ENCODE peak calls at places on chromosome 5, in five cellular contexts. One of them, this sample, is unnamed.

GRCh38 chr5:43967165-43967564 is 364.2 kb downstream of the NNT start:
- DNase-seq in endothelial cell of umbilical vein: no peak
- DNase-seq in NCI-H1417: no peak
- DNase-seq in stimulated activated CD4-positive, alpha-beta T cell treated with anti-CD3 and anti-CD28 coated beads, Interleukin-12 subunit alpha, Interleukin-12 subunit beta, amount 100 ng/mL, for 4 hours: no peak
- DNase-seq in HT-29: no peak
- DNase-seq in this sample: no peak

GRCh38 chr5:100584889-100585288 is 49.7 kb downstream of the FAM174A start:
- DNase-seq in stimulated activated CD4-positive, alpha-beta T cell treated with anti-CD3 and anti-CD28 coated beads, Interleukin-12 subunit alpha, Interleukin-12 subunit beta, amount 100 ng/mL, for 4 hours: no peak
- DNase-seq in NCI-H1417: no peak
- DNase-seq in HT-29: no peak
- DNase-seq in endothelial cell of umbilical vein: no peak
- DNase-seq in this sample: no peak

GRCh38 chr5:1504617-1505016 is 19.1 kb downstream of the LPCAT1 start:
- DNase-seq in NCI-H1417: no peak
- DNase-seq in endothelial cell of umbilical vein: no peak
- DNase-seq in HT-29: no peak
- DNase-seq in stimulated activated CD4-positive, alpha-beta T cell treated with anti-CD3 and anti-CD28 coated beads, Interleukin-12 subunit alpha, Interleukin-12 subunit beta, amount 100 ng/mL, for 4 hours: no peak
- DNase-seq in this sample: no peak

GRCh38 chr5:78691073-78691960 is 42.7 kb upstream of the LHFPL2 start:
- DNase-seq in HT-29: no peak
- DNase-seq in NCI-H1417: peak
- DNase-seq in endothelial cell of umbilical vein: no peak
- DNase-seq in stimulated activated CD4-positive, alpha-beta T cell treated with anti-CD3 and anti-CD28 coated beads, Interleukin-12 subunit alpha, Interleukin-12 subunit beta, amount 100 ng/mL, for 4 hours: no peak
- DNase-seq in this sample: no peak

GRCh38 chr5:172641359-172642045 is 439 bp downstream of the NEURL1B start:
- DNase-seq in endothelial cell of umbilical vein: no peak
- DNase-seq in HT-29: no peak
- DNase-seq in stimulated activated CD4-positive, alpha-beta T cell treated with anti-CD3 and anti-CD28 coated beads, Interleukin-12 subunit alpha, Interleukin-12 subunit beta, amount 100 ng/mL, for 4 hours: no peak
- DNase-seq in NCI-H1417: peak
- DNase-seq in this sample: no peak

GRCh38 chr5:57219386-57219785 is 45.5 kb downstream of the GPBP1 start:
- DNase-seq in endothelial cell of umbilical vein: peak
- DNase-seq in NCI-H1417: no peak
- DNase-seq in stimulated activated CD4-positive, alpha-beta T cell treated with anti-CD3 and anti-CD28 coated beads, Interleukin-12 subunit alpha, Interleukin-12 subunit beta, amount 100 ng/mL, for 4 hours: no peak
- DNase-seq in HT-29: no peak
- DNase-seq in this sample: peak

GRCh38 chr5:109681763-109682162 is 8.0 kb upstream of the MAN2A1 start:
- DNase-seq in stimulated activated CD4-positive, alpha-beta T cell treated with anti-CD3 and anti-CD28 coated beads, Interleukin-12 subunit alpha, Interleukin-12 subunit beta, amount 100 ng/mL, for 4 hours: no peak
- DNase-seq in HT-29: no peak
- DNase-seq in endothelial cell of umbilical vein: no peak
- DNase-seq in NCI-H1417: no peak
- DNase-seq in this sample: no peak

GRCh38 chr5:167736992-167737391 is 554.5 kb upstream of the WWC1 start:
- DNase-seq in stimulated activated CD4-positive, alpha-beta T cell treated with anti-CD3 and anti-CD28 coated beads, Interleukin-12 subunit alpha, Interleukin-12 subunit beta, amount 100 ng/mL, for 4 hours: no peak
- DNase-seq in NCI-H1417: no peak
- DNase-seq in endothelial cell of umbilical vein: no peak
- DNase-seq in HT-29: no peak
- DNase-seq in this sample: no peak

GRCh38 chr5:85648495-85648894 is 969.2 kb upstream of the COX7C start:
- DNase-seq in HT-29: no peak
- DNase-seq in NCI-H1417: no peak
- DNase-seq in stimulated activated CD4-positive, alpha-beta T cell treated with anti-CD3 and anti-CD28 coated beads, Interleukin-12 subunit alpha, Interleukin-12 subunit beta, amount 100 ng/mL, for 4 hours: no peak
- DNase-seq in endothelial cell of umbilical vein: no peak
- DNase-seq in this sample: no peak

GRCh38 chr5:163790497-163790896 is 285.1 kb downstream of the MAT2B start:
- DNase-seq in HT-29: no peak
- DNase-seq in NCI-H1417: no peak
- DNase-seq in stimulated activated CD4-positive, alpha-beta T cell treated with anti-CD3 and anti-CD28 coated beads, Interleukin-12 subunit alpha, Interleukin-12 subunit beta, amount 100 ng/mL, for 4 hours: no peak
- DNase-seq in endothelial cell of umbilical vein: no peak
- DNase-seq in this sample: no peak

GRCh38 chr5:180350711-180351110 is 2.4 kb downstream of the GFPT2 start:
- DNase-seq in endothelial cell of umbilical vein: no peak
- DNase-seq in HT-29: no peak
- DNase-seq in stimulated activated CD4-positive, alpha-beta T cell treated with anti-CD3 and anti-CD28 coated beads, Interleukin-12 subunit alpha, Interleukin-12 subunit beta, amount 100 ng/mL, for 4 hours: no peak
- DNase-seq in NCI-H1417: no peak
- DNase-seq in this sample: no peak

GRCh38 chr5:177234761-177235315 is 68.7 kb downstream of the RAB24 start:
- DNase-seq in NCI-H1417: no peak
- DNase-seq in HT-29: no peak
- DNase-seq in endothelial cell of umbilical vein: no peak
- DNase-seq in stimulated activated CD4-positive, alpha-beta T cell treated with anti-CD3 and anti-CD28 coated beads, Interleukin-12 subunit alpha, Interleukin-12 subunit beta, amount 100 ng/mL, for 4 hours: no peak
- DNase-seq in this sample: no peak

GRCh38 chr5:18321516-18321915 is 687.3 kb downstream of the TAF11L14 start:
- DNase-seq in NCI-H1417: no peak
- DNase-seq in endothelial cell of umbilical vein: no peak
- DNase-seq in stimulated activated CD4-positive, alpha-beta T cell treated with anti-CD3 and anti-CD28 coated beads, Interleukin-12 subunit alpha, Interleukin-12 subunit beta, amount 100 ng/mL, for 4 hours: no peak
- DNase-seq in HT-29: no peak
- DNase-seq in this sample: no peak

GRCh38 chr5:143386725-143387124 is 16.8 kb downstream of the NR3C1 start:
- DNase-seq in NCI-H1417: no peak
- DNase-seq in stimulated activated CD4-positive, alpha-beta T cell treated with anti-CD3 and anti-CD28 coated beads, Interleukin-12 subunit alpha, Interleukin-12 subunit beta, amount 100 ng/mL, for 4 hours: no peak
- DNase-seq in HT-29: no peak
- DNase-seq in endothelial cell of umbilical vein: no peak
- DNase-seq in this sample: no peak

GRCh38 chr5:134818776-134819175 is 27.0 kb upstream of the C5orf24 start:
- DNase-seq in endothelial cell of umbilical vein: no peak
- DNase-seq in stimulated activated CD4-positive, alpha-beta T cell treated with anti-CD3 and anti-CD28 coated beads, Interleukin-12 subunit alpha, Interleukin-12 subunit beta, amount 100 ng/mL, for 4 hours: no peak
- DNase-seq in HT-29: no peak
- DNase-seq in NCI-H1417: no peak
- DNase-seq in this sample: no peak

GRCh38 chr5:43602456-43602817 is 543 bp upstream of the NNT start:
- DNase-seq in stimulated activated CD4-positive, alpha-beta T cell treated with anti-CD3 and anti-CD28 coated beads, Interleukin-12 subunit alpha, Interleukin-12 subunit beta, amount 100 ng/mL, for 4 hours: no peak
- DNase-seq in NCI-H1417: peak
- DNase-seq in endothelial cell of umbilical vein: peak
- DNase-seq in HT-29: peak
- DNase-seq in this sample: peak

GRCh38 chr5:72210913-72211670 is 103.8 kb downstream of the MAP1B start:
- DNase-seq in endothelial cell of umbilical vein: peak
- DNase-seq in HT-29: peak
- DNase-seq in NCI-H1417: no peak
- DNase-seq in stimulated activated CD4-positive, alpha-beta T cell treated with anti-CD3 and anti-CD28 coated beads, Interleukin-12 subunit alpha, Interleukin-12 subunit beta, amount 100 ng/mL, for 4 hours: no peak
- DNase-seq in this sample: peak

GRCh38 chr5:140555747-140556312 is 1.4 kb downstream of the SRA1 start:
- DNase-seq in endothelial cell of umbilical vein: no peak
- DNase-seq in HT-29: no peak
- DNase-seq in stimulated activated CD4-positive, alpha-beta T cell treated with anti-CD3 and anti-CD28 coated beads, Interleukin-12 subunit alpha, Interleukin-12 subunit beta, amount 100 ng/mL, for 4 hours: no peak
- DNase-seq in NCI-H1417: no peak
- DNase-seq in this sample: no peak

GRCh38 chr5:102888483-102888882 is 133.4 kb downstream of the PAM start:
- DNase-seq in endothelial cell of umbilical vein: no peak
- DNase-seq in NCI-H1417: no peak
- DNase-seq in stimulated activated CD4-positive, alpha-beta T cell treated with anti-CD3 and anti-CD28 coated beads, Interleukin-12 subunit alpha, Interleukin-12 subunit beta, amount 100 ng/mL, for 4 hours: no peak
- DNase-seq in HT-29: no peak
- DNase-seq in this sample: no peak

GRCh38 chr5:6788956-6789649 is 75.9 kb downstream of the TENT4A start:
- DNase-seq in NCI-H1417: no peak
- DNase-seq in HT-29: no peak
- DNase-seq in endothelial cell of umbilical vein: peak
- DNase-seq in stimulated activated CD4-positive, alpha-beta T cell treated with anti-CD3 and anti-CD28 coated beads, Interleukin-12 subunit alpha, Interleukin-12 subunit beta, amount 100 ng/mL, for 4 hours: no peak
- DNase-seq in this sample: no peak

GRCh38 chr5:104189909-104190308 is 627.3 kb upstream of the NUDT12 start:
- DNase-seq in stimulated activated CD4-positive, alpha-beta T cell treated with anti-CD3 and anti-CD28 coated beads, Interleukin-12 subunit alpha, Interleukin-12 subunit beta, amount 100 ng/mL, for 4 hours: no peak
- DNase-seq in HT-29: peak
- DNase-seq in NCI-H1417: no peak
- DNase-seq in endothelial cell of umbilical vein: peak
- DNase-seq in this sample: no peak

GRCh38 chr5:71475788-71476384 is 20.4 kb downstream of the BDP1 start:
- DNase-seq in endothelial cell of umbilical vein: peak
- DNase-seq in NCI-H1417: peak
- DNase-seq in stimulated activated CD4-positive, alpha-beta T cell treated with anti-CD3 and anti-CD28 coated beads, Interleukin-12 subunit alpha, Interleukin-12 subunit beta, amount 100 ng/mL, for 4 hours: no peak
- DNase-seq in HT-29: peak
- DNase-seq in this sample: peak

GRCh38 chr5:148379340-148379739 is 4.4 kb upstream of the FBXO38 start:
- DNase-seq in stimulated activated CD4-positive, alpha-beta T cell treated with anti-CD3 and anti-CD28 coated beads, Interleukin-12 subunit alpha, Interleukin-12 subunit beta, amount 100 ng/mL, for 4 hours: no peak
- DNase-seq in endothelial cell of umbilical vein: peak
- DNase-seq in HT-29: no peak
- DNase-seq in NCI-H1417: no peak
- DNase-seq in this sample: peak

GRCh38 chr5:105501315-105501714 is 1938.7 kb upstream of the NUDT12 start:
- DNase-seq in HT-29: no peak
- DNase-seq in endothelial cell of umbilical vein: no peak
- DNase-seq in stimulated activated CD4-positive, alpha-beta T cell treated with anti-CD3 and anti-CD28 coated beads, Interleukin-12 subunit alpha, Interleukin-12 subunit beta, amount 100 ng/mL, for 4 hours: no peak
- DNase-seq in NCI-H1417: no peak
- DNase-seq in this sample: no peak

GRCh38 chr5:150616506-150616905 is 24.0 kb upstream of the SYNPO start:
- DNase-seq in stimulated activated CD4-positive, alpha-beta T cell treated with anti-CD3 and anti-CD28 coated beads, Interleukin-12 subunit alpha, Interleukin-12 subunit beta, amount 100 ng/mL, for 4 hours: no peak
- DNase-seq in NCI-H1417: no peak
- DNase-seq in HT-29: no peak
- DNase-seq in endothelial cell of umbilical vein: no peak
- DNase-seq in this sample: no peak

This sample was measured in dermis microvascular lymphatic vessel endothelial cell.